ENCODE peak calls at places on chromosomes 11 and 22, in eight cellular contexts. A is IMR-90, X is heart left ventricle, Y is osteocyte, I is smooth muscle cell of the brain vasculature, D is A172, L is Ammon's horn, N is neural progenitor cell. R is an unnamed sample.

GRCh38 chr11:64569300-64569970 is 21.6 kb upstream of the SLC22A12 start:
- DNase-seq in L (no peak), Y (no peak), I (no peak), D (no peak), N (no peak), A (no peak), X (no peak), R (no peak)

GRCh38 chr11:31987118-31988005 is 103.5 kb upstream of the RCN1 start:
- DNase-seq in X (no peak), Y (no peak), L (no peak), I (no peak), D (no peak), A (no peak), N (peak; percentile 83), R (peak; percentile 43)

GRCh38 chr11:18229501-18229900 is 7.1 kb downstream of the SAA4 start:
- DNase-seq in I (no peak), X (no peak), Y (no peak), N (no peak), D (no peak), A (no peak), L (no peak), R (no peak)

GRCh38 chr22:39173787-39174497 is 21.5 kb upstream of the CBX7 start:
- DNase-seq in A (no peak), Y (peak; percentile 81), N (no peak), L (no peak), I (no peak), D (no peak), X (no peak), R (no peak)

GRCh38 chr11:120128392-120129172 is 9.3 kb downstream of the TRIM29 start:
- DNase-seq in I (no peak), X (no peak), A (peak; percentile 8), L (peak; percentile 32), D (peak; percentile 49), N (no peak), Y (no peak), R (peak; percentile 42)

GRCh38 chr11:74019104-74019738 is 10.3 kb upstream of the UCP3 start:
- DNase-seq in X (no peak), D (no peak), L (no peak), Y (no peak), N (no peak), I (no peak), A (no peak), R (no peak)

GRCh38 chr11:83036701-83037100 is 35.0 kb downstream of the RAB30 start:
- DNase-seq in Y (no peak), A (no peak), I (no peak), X (no peak), N (no peak), L (no peak), D (no peak), R (no peak)

GRCh38 chr11:134949121-134949591 is 537.1 kb upstream of the B3GAT1 start:
- DNase-seq in A (peak; percentile 77), N (no peak), X (no peak), L (no peak), D (peak; percentile 77), I (no peak), Y (peak; percentile 82), R (no peak)

GRCh38 chr11:8219257-8220021 is 44.2 kb downstream of the LMO1 start:
- DNase-seq in D (peak; percentile 66), L (peak; percentile 48), N (peak; percentile 72), I (peak; percentile 9), A (peak; percentile 55), X (peak; percentile 47), Y (no peak), R (peak; percentile 72)

GRCh38 chr11:56521955-56522354 is 21.1 kb downstream of the OR5M11 start:
- DNase-seq in D (no peak), A (no peak), Y (no peak), I (no peak), L (no peak), N (peak; percentile 24), X (no peak), R (no peak)

GRCh38 chr22:41405588-41405987 is 23.8 kb downstream of the TEF start:
- DNase-seq in N (no peak), D (no peak), I (no peak), Y (no peak), L (no peak), A (no peak), X (no peak), R (no peak)

GRCh38 chr11:134838708-134839107 is 426.7 kb upstream of the B3GAT1 start:
- DNase-seq in N (no peak), L (no peak), I (no peak), A (no peak), X (no peak), D (no peak), Y (peak; percentile 38), R (no peak)

GRCh38 chr11:79896258-79896657 is 455.4 kb upstream of the TENM4 start:
- DNase-seq in Y (no peak), X (no peak), D (no peak), A (peak; percentile 48), N (no peak), I (no peak), L (no peak), R (no peak)

GRCh38 chr11:13717331-13717730 is 48.9 kb downstream of the FAR1 start:
- DNase-seq in D (peak; percentile 83), X (no peak), L (no peak), A (peak; percentile 73), Y (no peak), N (no peak), I (peak; percentile 7), R (no peak)

GRCh38 chr22:32335471-32335870 is 22.2 kb upstream of the RFPL3 start:
- DNase-seq in N (peak; percentile 45), A (no peak), I (no peak), Y (peak; percentile 80), L (no peak), D (no peak), X (no peak), R (no peak)

GRCh38 chr22:22687638-22688500 is 43.5 kb downstream of the GGTLC2 start:
- DNase-seq in X (no peak), D (peak; percentile 44), L (peak; percentile 74), Y (no peak), N (peak; percentile 67), A (peak; percentile 65), I (peak; percentile 24), R (peak; percentile 84)

GRCh38 chr22:22914726-22915669 is 27.4 kb downstream of the IGLL5 start:
- DNase-seq in A (no peak), D (no peak), Y (no peak), I (no peak), L (no peak), N (no peak), X (no peak), R (no peak)

GRCh38 chr11:93059074-93059957 is 89.9 kb downstream of the MTNR1B start:
- DNase-seq in X (no peak), Y (no peak), I (peak; percentile 83), A (peak; percentile 90), L (no peak), N (peak; percentile 31), D (peak; percentile 19), R (no peak)

GRCh38 chr11:86440305-86440716 is 65.6 kb downstream of the CCDC81 start:
- DNase-seq in Y (no peak), A (peak; percentile 55), I (no peak), D (no peak), N (no peak), L (no peak), X (peak; percentile 67), R (no peak)

GRCh38 chr11:117117681-117118080 is 19.5 kb upstream of the SIK3 start:
- DNase-seq in D (no peak), A (no peak), N (no peak), L (no peak), I (no peak), Y (no peak), X (no peak), R (no peak)

GRCh38 chr22:26564181-26564580 is 25.8 kb downstream of the TPST2 start:
- DNase-seq in I (no peak), N (no peak), A (no peak), L (no peak), Y (no peak), D (no peak), X (no peak), R (no peak)

GRCh38 chr11:100980156-100980555 is 149.5 kb downstream of the PGR start:
- DNase-seq in Y (no peak), I (peak; percentile 7), D (no peak), A (peak; percentile 13), N (peak; percentile 22), L (peak; percentile 10), X (no peak), R (peak; percentile 6)

GRCh38 chr11:66429983-66430602 is 8.6 kb downstream of the MRPL11 start:
- DNase-seq in D (peak; percentile 66), X (peak; percentile 71), N (peak; percentile 91), I (peak; percentile 36), L (peak; percentile 87), Y (peak; percentile 89), A (peak; percentile 67), R (peak; percentile 89)

GRCh38 chr11:1701041-1701807 is 4.2 kb downstream of the KRTAP5-6 start:
- DNase-seq in A (no peak), Y (peak; percentile 30), I (no peak), X (no peak), D (no peak), L (no peak), N (peak; percentile 84), R (no peak)

GRCh38 chr22:22201185-22201924 is 43.2 kb upstream of the VPREB1 start:
- DNase-seq in N (peak; percentile 49), D (peak; percentile 14), L (peak; percentile 40), X (peak; percentile 53), Y (no peak), I (no peak), A (peak; percentile 24), R (peak; percentile 19)

GRCh38 chr22:28750471-28750881 is 8.6 kb downstream of the HSCB start:
- DNase-seq in I (peak; percentile 58), N (no peak), L (no peak), A (peak; percentile 93), X (no peak), Y (no peak), D (peak; percentile 60), R (no peak)

GRCh38 chr11:65558002-65558784 is at the start of gene LTBP3:
- DNase-seq in I (no peak), L (peak; percentile 86), A (peak; percentile 71), N (peak; percentile 69), Y (peak; percentile 94), D (peak; percentile 71), X (peak; percentile 84), R (peak; percentile 77)

GRCh38 chr22:45648320-45649070 is 23.1 kb upstream of the ATXN10 start:
- DNase-seq in X (no peak), L (peak; percentile 18), N (no peak), D (no peak), Y (peak; percentile 81), A (no peak), I (no peak), R (no peak)

GRCh38 chr11:1229471-1230120 is 6.7 kb downstream of the MUC5B start:
- DNase-seq in Y (no peak), L (no peak), N (no peak), D (no peak), I (no peak), A (no peak), X (peak; percentile 16), R (no peak)

GRCh38 chr11:12285106-12285505 is 92.3 kb upstream of the PARVA start:
- DNase-seq in L (no peak), X (no peak), N (no peak), Y (peak; percentile 25), I (no peak), A (peak; percentile 98), D (peak; percentile 99), R (no peak)

GRCh38 chr11:33743291-33743690 is 7.1 kb upstream of the CD59 start:
- DNase-seq in L (no peak), I (no peak), Y (no peak), N (no peak), D (no peak), X (no peak), A (no peak), R (no peak)

GRCh38 chr11:134372536-134372935 is 39.5 kb downstream of the B3GAT1 start:
- DNase-seq in D (no peak), Y (no peak), I (no peak), N (no peak), A (no peak), X (no peak), L (no peak), R (no peak)

GRCh38 chr11:86869966-86870570 is 69.7 kb downstream of the PRSS23 start:
- DNase-seq in D (peak; percentile 45), A (peak; percentile 63), X (peak; percentile 44), Y (no peak), N (peak; percentile 79), I (peak; percentile 39), L (peak; percentile 63), R (peak; percentile 47)

GRCh38 chr11:133408402-133408801 is 123.9 kb downstream of the OPCML start:
- DNase-seq in D (no peak), X (no peak), L (no peak), Y (no peak), A (no peak), N (no peak), I (no peak), R (no peak)